ENCODE peak calls at places on chromosomes 11 and 22, in six cellular contexts. S, F, X, L, Z and Y are unnamed samples.

GRCh38 chr22:30541979-30542810 is 4.3 kb downstream of the SEC14L6 start:
- DNase-seq in F (peak), S (no peak), L (no peak), Z (no peak), X (peak), Y (peak)

GRCh38 chr22:36377022-36377631 is 10.6 kb downstream of the MYH9 start:
- DNase-seq in Z (no peak), S (no peak), L (no peak), X (peak), F (no peak), Y (no peak)

GRCh38 chr22:27238935-27239510 is 562.5 kb downstream of the MN1 start:
- DNase-seq in S (peak), L (no peak), F (no peak), X (peak), Z (no peak), Y (no peak)

GRCh38 chr11:64694821-64695365 is 28.1 kb downstream of the NRXN2 start:
- DNase-seq in Z (no peak), F (no peak), S (no peak), X (no peak), L (peak), Y (peak)

GRCh38 chr11:86743223-86744118 is 56.9 kb upstream of the PRSS23 start:
- DNase-seq in L (peak), S (peak), Z (peak), X (peak), F (no peak), Y (no peak)

GRCh38 chr22:49812838-49813237 is 14.8 kb downstream of the BRD1 start:
- DNase-seq in F (no peak), L (no peak), Z (no peak), X (peak), S (no peak), Y (no peak)

GRCh38 chr11:6259638-6260019 is at the start of gene CCKBR:
- DNase-seq in S (no peak), X (no peak), L (no peak), F (peak), Z (peak), Y (peak)

GRCh38 chr11:116471608-116472007 is 301.2 kb downstream of the BUD13 start:
- DNase-seq in Z (no peak), X (peak), L (no peak), S (no peak), F (no peak), Y (no peak)

GRCh38 chr22:30159561-30160353 is 79.5 kb downstream of the HORMAD2 start:
- DNase-seq in F (no peak), L (no peak), S (no peak), Z (no peak), X (peak), Y (no peak)

GRCh38 chr11:20066013-20066782 is 94.1 kb downstream of the DBX1 start:
- DNase-seq in L (no peak), Z (no peak), F (no peak), X (peak), S (no peak), Y (no peak)

GRCh38 chr11:102449651-102450570 is 2.7 kb downstream of the TMEM123 start:
- DNase-seq in X (peak), Z (no peak), S (no peak), F (no peak), L (no peak), Y (no peak)

GRCh38 chr22:47474895-47475294 is 712.4 kb downstream of the TBC1D22A start:
- DNase-seq in S (no peak), X (no peak), L (no peak), Z (no peak), F (no peak), Y (no peak)

GRCh38 chr11:124902616-124903015 is 5.0 kb upstream of the ROBO4 start:
- DNase-seq in Z (no peak), L (no peak), X (no peak), S (no peak), F (no peak), Y (no peak)

GRCh38 chr22:47198801-47199251 is 436.4 kb downstream of the TBC1D22A start:
- DNase-seq in X (no peak), S (peak), Z (no peak), F (no peak), L (no peak), Y (peak)

GRCh38 chr11:72569966-72570892 is 104.0 kb downstream of the PDE2A start:
- DNase-seq in S (no peak), F (no peak), L (no peak), Z (no peak), X (no peak), Y (no peak)

GRCh38 chr22:23751441-23751996 is 607 bp upstream of the ZNF70 start:
- DNase-seq in X (no peak), S (no peak), Z (peak), L (no peak), F (no peak), Y (no peak)